ENCODE peak calls at places on chromosomes 7 and 10, in nine cellular contexts. V is activated CD4-positive, alpha-beta T cell treated with anti-CD3 and anti-CD28 coated beads for 24 hours; L is OCI-LY7; Q is BE2C; P is HCT116; B is NCI-H1694; Z is naive thymus-derived CD8-positive, alpha-beta T cell; Y is RCC 7860; X is H9. E is an unnamed sample.

GRCh38 chr10:84375011-84375410 is 46.6 kb downstream of the CCSER2 start:
- DNase-seq in V (peak; percentile 27), L (peak; percentile 57), Q (peak; percentile 23), P (peak; percentile 57), B (peak; percentile 83), Z (peak; percentile 66), Y (peak; percentile 44), X (no peak), E (no peak)

GRCh38 chr10:66999762-67000161 is 73.9 kb downstream of the LRRTM3 start:
- DNase-seq in V (no peak), L (no peak), Q (no peak), P (no peak), B (no peak), Z (no peak), Y (no peak), X (no peak), E (no peak)

GRCh38 chr7:39540320-39540719 is 25.9 kb upstream of the YAE1 start:
- DNase-seq in V (no peak), L (no peak), Q (no peak), P (no peak), B (no peak), Z (no peak), Y (no peak), X (no peak), E (no peak)

GRCh38 chr7:8282162-8282561 is 20.2 kb upstream of the ICA1 start:
- DNase-seq in V (no peak), L (no peak), Q (no peak), P (no peak), B (no peak), Z (no peak), Y (no peak), X (no peak), E (no peak)

GRCh38 chr7:153190452-153190851 is 430.9 kb downstream of the ACTR3B start:
- DNase-seq in V (no peak), L (peak; percentile 64), Q (peak; percentile 64), P (peak; percentile 23), B (no peak), Z (no peak), Y (no peak), X (peak; percentile 73), E (no peak)

GRCh38 chr10:43000651-43001426 is 76.0 kb upstream of the RET start:
- DNase-seq in V (no peak), L (no peak), Q (no peak), P (no peak), B (no peak), Z (no peak), Y (no peak), X (no peak), E (no peak)

GRCh38 chr7:42573904-42574692 is 337.1 kb upstream of the GLI3 start:
- DNase-seq in V (no peak), L (no peak), Q (no peak), P (no peak), B (no peak), Z (no peak), Y (no peak), X (no peak), E (no peak)

GRCh38 chr10:60114765-60115586 is 208.6 kb upstream of the CCDC6 start:
- DNase-seq in V (peak; percentile 1), L (peak; percentile 56), Q (peak; percentile 15), P (peak; percentile 29), B (peak; percentile 20), Z (peak; percentile 42), Y (no peak), X (peak; percentile 33), E (no peak)

GRCh38 chr10:132376394-132376851 is 20.6 kb upstream of the PWWP2B start:
- DNase-seq in V (no peak), L (no peak), Q (no peak), P (no peak), B (no peak), Z (no peak), Y (no peak), X (no peak), E (peak; percentile 54)